ENCODE peak calls at places on chromosomes 1 and 21, in seven cellular contexts. F is brain microvascular endothelial cell, E is psoas muscle, W is transverse colon, X is choroid plexus epithelial cell, B is foreskin fibroblast, K is hepatocyte. O is an unnamed sample.

GRCh38 chr1:228343211-228343661 is 63.4 kb downstream of the TRIM11 start:
- DNase-seq in E (peak), F (no peak), X (no peak), K (no peak), W (peak), B (no peak), O (no peak)

GRCh38 chr1:22665752-22666151 is 12.7 kb downstream of the C1QB start:
- DNase-seq in K (peak), X (peak), B (peak), F (peak), W (peak), E (no peak), O (peak)

GRCh38 chr1:56450004-56450666 is 129.2 kb downstream of the PLPP3 start:
- DNase-seq in F (no peak), B (no peak), X (peak), K (peak), W (no peak), E (no peak), O (no peak)

GRCh38 chr1:70315782-70316181 is 38.7 kb downstream of the ANKRD13C start:
- DNase-seq in B (no peak), W (no peak), K (no peak), X (no peak), E (no peak), F (no peak), O (no peak)

GRCh38 chr1:172447641-172448040 is 3.8 kb upstream of the PIGC start:
- DNase-seq in E (no peak), B (no peak), F (no peak), X (no peak), W (no peak), K (no peak), O (no peak)

GRCh38 chr1:17577907-17578297 is 38.4 kb downstream of the ARHGEF10L start:
- DNase-seq in K (no peak), E (no peak), X (no peak), B (no peak), F (no peak), W (no peak), O (no peak)

GRCh38 chr1:78176448-78176847 is 130.7 kb downstream of the GIPC2 start:
- DNase-seq in K (peak), B (peak), X (peak), F (peak), E (no peak), W (peak), O (peak)

GRCh38 chr1:21217812-21218596 is 41.3 kb upstream of the EIF4G3 start:
- DNase-seq in F (peak), E (peak), K (peak), B (peak), X (peak), W (peak), O (no peak)

GRCh38 chr1:101653482-101653946 is 343.2 kb downstream of the OLFM3 start:
- DNase-seq in X (peak), F (peak), W (peak), K (peak), B (peak), E (no peak), O (peak)

GRCh38 chr1:200665851-200666250 is 3.9 kb downstream of the DDX59 start:
- DNase-seq in B (no peak), E (no peak), W (no peak), X (no peak), F (no peak), K (no peak), O (no peak)

GRCh38 chr21:42049578-42050430 is 21.3 kb upstream of the UMODL1 start:
- DNase-seq in F (no peak), K (no peak), B (no peak), X (no peak), E (no peak), W (no peak), O (no peak)

GRCh38 chr1:91752324-91752723 is 133.6 kb downstream of the TGFBR3 start:
- DNase-seq in F (no peak), B (no peak), E (no peak), K (no peak), W (no peak), X (no peak), O (no peak)

GRCh38 chr1:87644500-87645245 is 316.0 kb downstream of the LMO4 start:
- DNase-seq in X (no peak), W (no peak), E (no peak), B (peak), F (peak), K (peak), O (peak)

GRCh38 chr1:180188103-180188506 is 33.4 kb downstream of the QSOX1 start:
- DNase-seq in E (peak), W (peak), K (peak), X (peak), F (peak), B (peak), O (peak)

GRCh38 chr1:184025242-184025675 is 12.3 kb downstream of the COLGALT2 start:
- DNase-seq in B (peak), E (peak), F (peak), K (peak), X (peak), W (no peak), O (peak)

GRCh38 chr1:14608308-14608707 is 9.8 kb downstream of the KAZN start:
- DNase-seq in W (no peak), B (no peak), F (no peak), E (no peak), X (no peak), K (no peak), O (no peak)

GRCh38 chr1:82733645-82734044 is 932.9 kb downstream of the ADGRL2 start:
- DNase-seq in K (no peak), B (no peak), E (no peak), F (no peak), X (no peak), W (no peak), O (no peak)

GRCh38 chr1:145983959-145984830 is 12.2 kb downstream of the TXNIP start:
- DNase-seq in W (peak), B (peak), E (peak), K (no peak), F (no peak), X (no peak), O (no peak)

GRCh38 chr1:78607334-78607927 is 12.8 kb upstream of the IFI44L start:
- DNase-seq in K (peak), X (peak), B (peak), F (no peak), W (no peak), E (no peak), O (peak)

GRCh38 chr1:14698206-14698605 is 99.7 kb downstream of the KAZN start:
- DNase-seq in W (no peak), B (no peak), K (no peak), X (no peak), E (no peak), F (no peak), O (no peak)

GRCh38 chr21:43937051-43937832 is 72.2 kb downstream of the AGPAT3 start:
- DNase-seq in E (no peak), X (no peak), F (no peak), W (no peak), B (no peak), K (no peak), O (no peak)

GRCh38 chr1:201546093-201546492 is 7.2 kb downstream of the NAV1 start:
- DNase-seq in W (no peak), K (no peak), F (no peak), X (no peak), B (no peak), E (no peak), O (no peak)

GRCh38 chr1:193957556-193958095 is 771.2 kb upstream of the B3GALT2 start:
- DNase-seq in X (no peak), B (no peak), E (no peak), F (no peak), K (no peak), W (no peak), O (no peak)

GRCh38 chr1:202189012-202189790 is 4.4 kb upstream of the LGR6 start:
- DNase-seq in E (peak), B (peak), F (peak), K (peak), W (peak), X (peak), O (peak)

GRCh38 chr1:235941852-235942624 is 75.3 kb upstream of the LYST start:
- DNase-seq in X (peak), W (no peak), F (no peak), E (no peak), B (peak), K (no peak), O (no peak)

GRCh38 chr1:220119043-220119512 is 25.1 kb downstream of the IARS2 start:
- DNase-seq in E (no peak), W (no peak), X (peak), B (no peak), F (no peak), K (peak), O (no peak)

GRCh38 chr1:147091801-147092200 is 80.5 kb downstream of the PRKAB2 start:
- DNase-seq in E (no peak), B (no peak), K (no peak), F (no peak), X (no peak), W (no peak), O (no peak)

GRCh38 chr1:60952566-60953215 is 129.7 kb upstream of the NFIA start:
- DNase-seq in K (no peak), W (no peak), X (no peak), E (no peak), F (no peak), B (no peak), O (no peak)

GRCh38 chr1:116374340-116375164 is 1.5 kb downstream of the ATP1A1 start:
- DNase-seq in K (no peak), W (peak), B (peak), X (peak), E (no peak), F (no peak), O (no peak)

DNA sequence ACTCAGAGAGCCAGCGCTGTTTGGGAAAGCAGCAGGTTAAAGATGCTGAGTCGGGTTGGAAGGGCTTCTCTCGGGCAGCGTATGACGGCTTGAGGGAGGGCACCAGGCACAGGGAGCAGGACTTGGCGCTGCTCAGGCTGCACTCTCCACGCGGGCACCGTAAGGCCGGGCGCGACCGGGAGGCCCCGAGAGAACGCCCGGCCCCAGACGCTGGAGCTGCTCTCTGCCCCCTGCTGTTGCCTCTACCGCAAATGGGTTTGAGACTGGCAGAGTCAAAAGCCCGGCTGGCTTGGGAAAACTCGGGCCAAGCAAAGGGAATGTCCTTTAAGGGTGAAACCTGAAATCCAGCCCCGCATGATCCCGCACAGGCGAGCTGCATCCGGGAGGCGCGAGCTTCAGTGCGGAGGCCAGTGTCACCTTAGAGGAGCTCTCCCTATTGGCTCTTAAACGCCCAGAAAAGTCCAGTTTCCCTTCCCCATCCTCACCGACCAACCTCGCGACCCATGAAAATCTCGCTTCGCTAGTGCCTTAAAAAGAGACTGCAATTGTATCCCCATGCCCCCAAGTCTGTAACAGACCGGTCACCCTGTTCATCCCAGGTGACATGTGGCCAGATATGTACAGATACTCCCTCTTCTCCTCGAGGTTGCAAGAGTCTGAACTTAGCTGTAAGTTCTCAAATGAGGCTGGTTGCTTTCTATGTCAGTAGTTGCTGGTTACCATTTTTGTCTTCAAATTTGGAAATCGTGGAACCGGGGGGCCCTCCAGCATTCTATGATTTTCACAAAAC is 1.1 kb downstream of the PRRX1 start:
- DNase-seq in K (peak), W (peak), X (no peak), E (peak), B (peak), F (peak), O (peak)
- TF ChIP-seq CTCF in K (peak), W (no peak), X (peak), E (peak), B (peak), F (peak), O (peak)

DNA sequence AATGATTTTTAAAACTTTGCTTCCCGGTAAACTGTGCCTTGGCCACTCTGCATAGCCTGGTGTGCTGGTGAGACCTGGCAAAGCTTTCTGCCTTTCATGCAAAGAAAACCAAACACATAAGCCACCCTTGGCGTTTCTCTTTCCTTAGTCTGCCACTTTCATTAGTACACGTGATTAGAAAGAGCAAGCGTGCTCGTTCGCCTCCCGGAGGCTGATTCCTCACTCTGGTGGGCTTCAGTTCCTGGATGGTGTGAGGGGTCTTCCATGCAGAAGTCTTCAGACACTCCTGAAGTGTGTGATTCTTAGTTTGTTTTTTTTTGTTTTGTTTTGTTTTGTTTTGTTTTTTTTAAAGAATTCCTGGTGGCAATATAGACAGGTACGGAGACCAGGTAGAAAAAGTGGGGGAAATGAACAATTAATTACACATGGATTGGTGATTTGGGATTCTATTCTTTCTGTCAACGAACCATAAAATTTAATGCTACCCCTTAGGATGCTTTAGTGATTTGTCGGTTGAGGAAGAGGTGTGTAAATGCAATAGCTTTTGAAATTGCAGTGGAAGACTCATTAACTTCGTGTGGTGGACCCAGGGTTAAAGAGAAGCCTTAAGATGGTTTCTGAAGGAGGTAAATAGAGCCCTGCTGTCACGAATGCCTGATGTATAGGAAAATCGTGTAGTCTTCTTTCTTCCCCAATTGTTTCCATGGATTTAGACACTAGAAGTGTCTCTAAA is 2.1 kb downstream of the GALNT2 start:
- DNase-seq in E (no peak), F (no peak), W (peak), X (no peak), K (peak), B (no peak), O (no peak)
- H3K4me3 ChIP-seq in E (peak), F (peak), W (no peak), X (peak), K (peak), B (peak), O (peak)

DNA sequence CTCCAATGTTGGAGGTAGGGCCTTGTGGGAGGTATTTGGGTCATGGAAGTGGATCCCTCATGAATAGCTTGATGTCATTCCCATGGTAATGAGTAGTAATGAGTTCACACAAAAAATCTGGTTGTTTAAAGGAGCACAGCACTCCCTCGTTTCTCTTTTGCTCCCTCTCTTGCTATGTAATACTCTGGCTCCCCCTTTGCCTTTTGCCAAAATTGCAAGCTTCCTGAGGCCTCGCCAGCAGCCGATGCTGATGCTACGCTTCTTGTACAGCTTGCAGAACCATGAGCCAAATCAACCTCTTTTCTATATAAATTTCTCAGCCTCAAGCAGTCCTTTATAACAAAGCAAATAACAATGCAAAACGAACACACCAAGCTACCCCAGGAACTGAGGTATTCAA is 80.9 kb downstream of the LHX9 start:
- DNase-seq in W (no peak), B (no peak), K (no peak), X (no peak), E (no peak), F (no peak), O (no peak)
- TF ChIP-seq CTCF in W (no peak), B (no peak), K (no peak), X (peak), E (no peak), F (no peak), O (peak)

GRCh38 chr1:205140113-205140512 is 18.3 kb upstream of the RBBP5 start:
- DNase-seq in W (no peak), K (no peak), B (no peak), E (no peak), F (no peak), X (no peak), O (no peak)

GRCh38 chr1:205144046-205144720 is 22.4 kb upstream of the RBBP5 start:
- DNase-seq in W (no peak), B (no peak), F (no peak), K (no peak), X (no peak), E (no peak), O (no peak)

GRCh38 chr1:205144751-205145150 is 23.0 kb upstream of the RBBP5 start:
- DNase-seq in E (no peak), B (peak), F (no peak), X (peak), K (peak), W (no peak), O (peak)

GRCh38 chr1:205142105-205142475 is 20.3 kb upstream of the RBBP5 start:
- DNase-seq in E (no peak), W (no peak), B (peak), K (no peak), X (no peak), F (no peak), O (no peak)

GRCh38 chr1:205141236-205142104 is 19.7 kb upstream of the RBBP5 start:
- DNase-seq in X (peak), W (peak), K (peak), E (peak), B (peak), F (peak), O (peak)
- H3K4me3 ChIP-seq in X (peak), W (no peak), K (no peak), E (peak), B (no peak), F (peak), O (no peak)

GRCh38 chr1:234605983-234606730 is 3.8 kb downstream of the IRF2BP2 start:
- DNase-seq in W (peak), K (peak), F (no peak), X (peak), E (peak), B (peak), O (peak)
- TF ChIP-seq CTCF in W (peak), K (no peak), F (peak), X (no peak), E (peak), B (no peak), O (no peak)

DNA sequence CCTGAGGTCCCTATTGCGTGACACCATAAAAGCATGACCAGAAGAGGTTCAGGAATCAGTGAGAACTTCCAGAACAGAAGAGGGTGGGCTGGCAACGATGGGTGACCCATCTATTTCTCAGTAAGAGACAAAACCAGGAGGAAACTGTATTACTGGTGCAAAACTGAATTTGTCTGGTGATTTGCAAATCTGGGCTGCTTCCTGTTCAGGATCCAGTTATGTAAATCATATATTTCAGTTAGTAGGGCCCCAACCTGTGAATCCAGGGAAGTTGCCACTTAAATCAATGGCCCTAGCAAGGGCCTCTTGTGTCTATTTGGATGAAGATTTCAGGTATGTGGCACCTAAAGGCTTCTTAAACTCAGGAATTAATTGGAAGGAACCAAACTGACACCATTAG is 23.1 kb upstream of the SMAP2 start:
- DNase-seq in E (no peak), F (no peak), B (no peak), W (no peak), X (no peak), K (no peak), O (no peak)
- H3K4me3 ChIP-seq in E (no peak), F (no peak), B (no peak), W (no peak), X (no peak), K (no peak), O (no peak)

GRCh38 chr1:160342953-160343869 is at the start of the genes COPA and NCSTN:
- DNase-seq in W (peak), E (peak), K (peak), F (peak), B (peak), X (peak), O (peak)
- TF ChIP-seq CTCF in W (no peak), E (no peak), K (no peak), F (peak), B (no peak), X (peak), O (peak)